ENCODE peak calls at places on chromosomes 1 and 21, in five cellular contexts. E is heart left ventricle, F is thyroid gland, Y is Peyer's patch, D is suprapubic skin. U is an unnamed sample.

GRCh38 chr21:34986561-34987533 is 62.3 kb downstream of the RUNX1 start:
- DNase-seq in D (no peak), E (no peak), F (no peak), Y (peak; percentile 25), U (no peak)

GRCh38 chr1:40435471-40435870 is 14.8 kb upstream of the ZFP69B start:
- DNase-seq in D (no peak), F (no peak), E (no peak), Y (no peak), U (no peak)

GRCh38 chr1:155012052-155012546 is 9.5 kb downstream of the ZBTB7B start:
- DNase-seq in Y (peak; percentile 25), E (peak; percentile 72), F (peak; percentile 77), D (peak; percentile 91), U (peak; percentile 95)

GRCh38 chr1:145918992-145919939 is 749 bp upstream of the PEX11B start:
- DNase-seq in F (peak; percentile 81), E (peak; percentile 54), Y (peak; percentile 35), D (peak; percentile 95), U (peak; percentile 69)

GRCh38 chr1:31712625-31713024 is 8.8 kb upstream of the COL16A1 start:
- DNase-seq in Y (no peak), D (no peak), F (peak; percentile 90), E (peak; percentile 46), U (peak; percentile 83)

GRCh38 chr1:227379555-227379892 is 61.2 kb upstream of the CDC42BPA start:
- DNase-seq in F (no peak), Y (no peak), E (no peak), D (no peak), U (no peak)

GRCh38 chr1:23007106-23007505 is 8.5 kb downstream of the TEX46 start:
- DNase-seq in D (no peak), F (no peak), Y (no peak), E (no peak), U (no peak)

GRCh38 chr1:68112835-68113243 is 62.4 kb upstream of the DIRAS3 start:
- DNase-seq in D (no peak), F (peak; percentile 76), Y (no peak), E (no peak), U (no peak)

GRCh38 chr1:17365271-17365670 is 6.7 kb upstream of the PADI6 start:
- DNase-seq in F (no peak), Y (no peak), D (no peak), E (no peak), U (no peak)

GRCh38 chr21:41970751-41971653 is 17.2 kb upstream of the C2CD2 start:
- DNase-seq in E (no peak), Y (no peak), F (no peak), D (peak; percentile 48), U (no peak)

GRCh38 chr1:78070758-78071157 is 25.0 kb downstream of the GIPC2 start:
- DNase-seq in Y (no peak), F (no peak), E (no peak), D (no peak), U (peak; percentile 21)

GRCh38 chr21:45418301-45419071 is 13.5 kb downstream of the COL18A1 start:
- DNase-seq in Y (no peak), D (no peak), F (no peak), E (peak; percentile 16), U (no peak)

GRCh38 chr1:29708381-29708780 is 472.1 kb downstream of the PTPRU start:
- DNase-seq in D (no peak), Y (no peak), F (no peak), E (no peak), U (no peak)

GRCh38 chr1:234135501-234135900 is 231.0 kb downstream of the SLC35F3 start:
- DNase-seq in Y (no peak), F (no peak), D (no peak), E (no peak), U (no peak)

DNA sequence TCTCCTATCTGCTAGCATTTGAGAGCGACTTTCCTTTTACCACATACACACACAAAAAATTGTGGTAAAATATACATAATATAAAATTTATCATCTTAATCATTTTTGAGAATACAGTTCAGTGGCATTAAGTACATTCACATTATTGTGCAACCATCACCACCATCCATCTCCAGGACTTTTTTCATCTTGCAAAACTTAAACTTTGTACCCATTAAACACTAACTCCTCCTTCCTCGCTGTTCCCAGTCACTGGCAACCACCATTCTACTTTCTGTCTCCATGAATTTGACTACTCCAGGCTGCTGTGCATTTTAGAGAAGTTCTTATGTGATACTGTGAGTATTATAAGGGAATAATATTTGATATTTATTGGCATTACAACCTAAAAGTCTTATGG is 181.3 kb downstream of the C1orf21 start:
- DNase-seq in D (no peak), Y (no peak), E (no peak), F (no peak), U (no peak)
- H3K4me1 ChIP-seq in D (peaks cover 2% of the 10 kb centered on the region), Y (no peaks in the 10 kb centered on the region), E (peaks cover 6% of the 10 kb centered on the region), F (peaks cover 5% of the 10 kb centered on the region), U (peaks cover 9% of the 10 kb centered on the region)

GRCh38 chr1:236066828-236067386 is 2.0 kb upstream of the NID1 start:
- DNase-seq in F (no peak), E (peak; percentile 86), D (no peak), Y (peak; percentile 58), U (peak; percentile 79)
- TF ChIP-seq POLR2A in F (no peak), E (no peak), D (no peak), Y (no peak), U (no peak)

DNA sequence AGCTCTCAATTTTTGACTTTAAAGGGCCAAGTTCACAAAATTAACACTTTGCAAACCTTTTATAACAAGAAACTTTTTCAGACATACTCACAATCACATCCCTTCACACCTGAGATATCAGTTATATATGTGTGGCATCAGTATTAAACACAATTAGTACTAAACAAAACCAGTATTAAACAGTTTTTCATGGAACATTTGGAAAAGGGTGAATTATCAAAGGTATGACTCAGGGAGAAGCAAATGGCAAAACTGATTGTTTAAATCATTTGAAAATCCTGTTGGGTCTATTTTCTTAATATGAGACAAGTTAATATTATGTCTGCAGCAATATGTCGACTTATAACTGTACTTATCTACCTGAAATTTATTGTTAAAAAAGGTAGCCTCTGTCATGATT is 587.3 kb downstream of the NEGR1 start:
- DNase-seq in E (no peak), Y (no peak), F (no peak), D (no peak), U (no peak)
- TF ChIP-seq CTCF in E (no peak), Y (no peak), F (no peak), D (no peak), U (no peak)

GRCh38 chr21:43983860-43984420 is 28.2 kb upstream of the TRAPPC10 start:
- DNase-seq in F (no peak), D (no peak), E (no peak), Y (no peak), U (no peak)
- H3K4me1 ChIP-seq in F (no peaks in the 10 kb centered on the region), D (peaks cover 12% of the 10 kb centered on the region), E (peaks cover 24% of the 10 kb centered on the region), Y (no peaks in the 10 kb centered on the region), U (no peaks in the 10 kb centered on the region)

GRCh38 chr1:235893840-235894239 is 27.1 kb upstream of the LYST start:
- DNase-seq in F (no peak), E (no peak), Y (no peak), D (no peak), U (no peak)

GRCh38 chr1:235892080-235892670 is 25.5 kb upstream of the LYST start:
- DNase-seq in D (no peak), F (no peak), Y (no peak), E (no peak), U (no peak)

GRCh38 chr1:235887676-235888075 is 21.0 kb upstream of the LYST start:
- DNase-seq in D (no peak), F (no peak), E (no peak), Y (no peak), U (no peak)

GRCh38 chr1:235888119-235888643 is 21.5 kb upstream of the LYST start:
- DNase-seq in D (no peak), E (no peak), Y (peak; percentile 40), F (no peak), U (no peak)

GRCh38 chr1:235892734-235893413 is 26.2 kb upstream of the LYST start:
- DNase-seq in F (no peak), D (no peak), Y (no peak), E (no peak), U (no peak)
- TF ChIP-seq POLR2A in F (no peak), D (no peak), Y (no peak), E (no peak), U (no peak)

U was measured in adrenal gland.